ENCODE peak calls at places on chromosomes 7 and 10, in nine cellular contexts. B is progenitor cell of endocrine pancreas; U is neural progenitor cell; O is CD4-positive, alpha-beta T cell; L is spleen; D is uterus; Q is neural crest cell; X is cardiac fibroblast; I is left ventricle myocardium inferior. S is an unnamed sample.

GRCh38 chr7:41710838-41711237 is 7.9 kb upstream of the INHBA start:
- DNase-seq in B (no peak), U (no peak), O (no peak), L (no peak), D (no peak), Q (no peak), X (no peak), I (no peak), S (no peak)

GRCh38 chr10:126242352-126243260 is 145.7 kb downstream of the ADAM12 start:
- DNase-seq in B (no peak), U (no peak), O (no peak), L (no peak), D (peak; percentile 52), Q (no peak), X (peak; percentile 91), I (peak; percentile 69), S (peak; percentile 91)

GRCh38 chr10:31126593-31126992 is 94.9 kb upstream of the ZNF438 start:
- DNase-seq in B (no peak), U (no peak), O (no peak), L (no peak), D (no peak), Q (no peak), X (no peak), I (no peak), S (no peak)

GRCh38 chr7:52959336-52959735 is 76.1 kb upstream of the POM121L12 start:
- DNase-seq in B (no peak), U (no peak), O (no peak), L (no peak), D (no peak), Q (no peak), X (no peak), I (no peak), S (no peak)

GRCh38 chr7:65269150-65269856 is 104.4 kb upstream of the ZNF92 start:
- DNase-seq in B (peak; percentile 84), U (peak; percentile 99), O (no peak), L (no peak), D (peak; percentile 22), Q (peak; percentile 89), X (no peak), I (no peak), S (no peak)

GRCh38 chr7:130157700-130158099 is 47.5 kb downstream of the TMEM209 start:
- DNase-seq in B (no peak), U (no peak), O (no peak), L (no peak), D (no peak), Q (no peak), X (no peak), I (no peak), S (no peak)

GRCh38 chr7:100023526-100023925 is 8.1 kb downstream of the ZKSCAN1 start:
- DNase-seq in B (no peak), U (no peak), O (no peak), L (no peak), D (no peak), Q (no peak), X (no peak), I (no peak), S (no peak)

GRCh38 chr7:28163955-28164354 is 16.6 kb downstream of the JAZF1 start:
- DNase-seq in B (no peak), U (no peak), O (no peak), L (no peak), D (no peak), Q (no peak), X (peak; percentile 62), I (no peak), S (no peak)

GRCh38 chr7:102064361-102065025 is 222.2 kb upstream of the SH2B2 start:
- DNase-seq in B (no peak), U (no peak), O (no peak), L (peak; percentile 77), D (no peak), Q (no peak), X (peak; percentile 58), I (peak; percentile 52), S (peak; percentile 81)

GRCh38 chr7:2802504-2803341 is 41.4 kb downstream of the GNA12 start:
- DNase-seq in B (no peak), U (peak; percentile 50), O (no peak), L (peak; percentile 23), D (no peak), Q (no peak), X (peak; percentile 71), I (peak; percentile 55), S (no peak)

GRCh38 chr10:5611899-5612680 is 54.3 kb downstream of the ASB13 start:
- DNase-seq in B (no peak), U (no peak), O (no peak), L (no peak), D (no peak), Q (no peak), X (no peak), I (no peak), S (no peak)

GRCh38 chr10:124545756-124546369 is 84.2 kb downstream of the LHPP start:
- DNase-seq in B (no peak), U (no peak), O (no peak), L (no peak), D (no peak), Q (no peak), X (no peak), I (no peak), S (no peak)

GRCh38 chr10:3467052-3467906 is 294.7 kb upstream of the PITRM1 start:
- DNase-seq in B (no peak), U (peak; percentile 32), O (no peak), L (peak; percentile 85), D (peak; percentile 81), Q (no peak), X (peak; percentile 100), I (peak; percentile 82), S (peak; percentile 97)

GRCh38 chr10:21925851-21926250 is 77.7 kb downstream of the DNAJC1 start:
- DNase-seq in B (no peak), U (no peak), O (no peak), L (no peak), D (no peak), Q (no peak), X (no peak), I (no peak), S (no peak)

GRCh38 chr7:102244601-102245000 is 42.1 kb upstream of the SH2B2 start:
- DNase-seq in B (no peak), U (no peak), O (no peak), L (no peak), D (no peak), Q (no peak), X (no peak), I (no peak), S (no peak)